ENCODE peak calls at places on chromosome 4, in seven cellular contexts. B is cardiac muscle cell; G is effector memory CD4-positive, alpha-beta T cell; R is spleen; D is body of pancreas; N is aorta; V is breast epithelium. W is an unnamed sample.

GRCh38 chr4:173878701-173879100 is 348.7 kb upstream of the HAND2 start:
- DNase-seq in B (peak; percentile 88), G (no peak), R (no peak), D (peak; percentile 19), N (peak; percentile 43), V (no peak), W (no peak)

GRCh38 chr4:15042529-15043167 is 40.4 kb downstream of the CPEB2 start:
- DNase-seq in B (peak; percentile 19), G (no peak), R (no peak), D (no peak), N (no peak), V (no peak), W (peak; percentile 26)

GRCh38 chr4:15378055-15378454 is 49.8 kb upstream of the C1QTNF7 start:
- DNase-seq in B (peak; percentile 40), G (no peak), R (no peak), D (no peak), N (no peak), V (no peak), W (peak; percentile 89)

GRCh38 chr4:86033171-86033570 is 326.7 kb downstream of the MAPK10 start:
- DNase-seq in B (peak; percentile 94), G (no peak), R (no peak), D (peak; percentile 35), N (peak; percentile 73), V (peak; percentile 61), W (no peak)

GRCh38 chr4:26132858-26133257 is 188.0 kb upstream of the RBPJ start:
- DNase-seq in B (no peak), G (no peak), R (no peak), D (no peak), N (no peak), V (no peak), W (no peak)

GRCh38 chr4:123746981-123747380 is 350.4 kb downstream of the SPRY1 start:
- DNase-seq in B (peak; percentile 74), G (no peak), R (no peak), D (no peak), N (no peak), V (no peak), W (no peak)

GRCh38 chr4:148481644-148482043 is 39.4 kb upstream of the NR3C2 start:
- DNase-seq in B (no peak), G (no peak), R (no peak), D (no peak), N (no peak), V (no peak), W (no peak)

GRCh38 chr4:140609548-140610425 is 41.0 kb upstream of the UCP1 start:
- DNase-seq in B (peak; percentile 64), G (no peak), R (no peak), D (no peak), N (no peak), V (no peak), W (peak; percentile 51)

GRCh38 chr4:7384929-7385890 is 49.5 kb downstream of the PSAPL1 start:
- DNase-seq in B (no peak), G (no peak), R (peak; percentile 44), D (no peak), N (peak; percentile 20), V (peak; percentile 7), W (no peak)

GRCh38 chr4:5037553-5038551 is 13.4 kb upstream of the STK32B start:
- DNase-seq in B (peak; percentile 91), G (no peak), R (no peak), D (peak; percentile 51), N (no peak), V (no peak), W (peak; percentile 92)

GRCh38 chr4:181008164-181008563 is 1235.0 kb upstream of the TENM3 start:
- DNase-seq in B (no peak), G (no peak), R (no peak), D (no peak), N (no peak), V (no peak), W (no peak)

GRCh38 chr4:14336656-14337055 is 665.6 kb upstream of the CPEB2 start:
- DNase-seq in B (no peak), G (no peak), R (no peak), D (no peak), N (no peak), V (no peak), W (peak; percentile 71)

GRCh38 chr4:36053931-36054330 is 190.4 kb downstream of the ARAP2 start:
- DNase-seq in B (no peak), G (no peak), R (no peak), D (no peak), N (no peak), V (no peak), W (no peak)

GRCh38 chr4:100082852-100083251 is 107.4 kb downstream of the DDIT4L start:
- DNase-seq in B (no peak), G (no peak), R (no peak), D (no peak), N (no peak), V (no peak), W (no peak)

GRCh38 chr4:136009258-136009832 is 1522.9 kb downstream of the PCDH18 start:
- DNase-seq in B (no peak), G (no peak), R (no peak), D (no peak), N (no peak), V (no peak), W (no peak)

GRCh38 chr4:112152496-112152895 is 7.2 kb downstream of the FAM241A start:
- DNase-seq in B (no peak), G (no peak), R (no peak), D (no peak), N (no peak), V (no peak), W (no peak)

GRCh38 chr4:184400375-184400870 is 73.9 kb downstream of the IRF2 start:
- DNase-seq in B (peak; percentile 93), G (no peak), R (no peak), D (peak; percentile 30), N (peak; percentile 71), V (no peak), W (peak; percentile 95)

GRCh38 chr4:8044699-8045098 is 105.0 kb upstream of the AFAP1 start:
- DNase-seq in B (no peak), G (no peak), R (no peak), D (peak; percentile 51), N (no peak), V (no peak), W (no peak)

GRCh38 chr4:74547042-74547441 is 102.1 kb downstream of the AREG start:
- DNase-seq in B (no peak), G (no peak), R (no peak), D (no peak), N (no peak), V (no peak), W (peak; percentile 77)

GRCh38 chr4:123599061-123599919 is 202.7 kb downstream of the SPRY1 start:
- DNase-seq in B (peak; percentile 91), G (no peak), R (no peak), D (peak; percentile 20), N (no peak), V (no peak), W (peak; percentile 82)

GRCh38 chr4:129358571-129358970 is 262.6 kb downstream of the C4orf33 start:
- DNase-seq in B (peak; percentile 83), G (no peak), R (no peak), D (no peak), N (no peak), V (no peak), W (peak; percentile 75)

GRCh38 chr4:31674313-31674947 is 954.3 kb downstream of the PCDH7 start:
- DNase-seq in B (peak; percentile 35), G (no peak), R (no peak), D (peak; percentile 3), N (no peak), V (no peak), W (peak; percentile 43)

GRCh38 chr4:65599335-65599734 is 71.0 kb downstream of the EPHA5 start:
- DNase-seq in B (no peak), G (no peak), R (no peak), D (no peak), N (no peak), V (no peak), W (peak; percentile 70)

GRCh38 chr4:145299380-145300076 is 119.1 kb upstream of the OTUD4 start:
- DNase-seq in B (peak; percentile 63), G (no peak), R (no peak), D (no peak), N (no peak), V (no peak), W (peak; percentile 73)

DNA sequence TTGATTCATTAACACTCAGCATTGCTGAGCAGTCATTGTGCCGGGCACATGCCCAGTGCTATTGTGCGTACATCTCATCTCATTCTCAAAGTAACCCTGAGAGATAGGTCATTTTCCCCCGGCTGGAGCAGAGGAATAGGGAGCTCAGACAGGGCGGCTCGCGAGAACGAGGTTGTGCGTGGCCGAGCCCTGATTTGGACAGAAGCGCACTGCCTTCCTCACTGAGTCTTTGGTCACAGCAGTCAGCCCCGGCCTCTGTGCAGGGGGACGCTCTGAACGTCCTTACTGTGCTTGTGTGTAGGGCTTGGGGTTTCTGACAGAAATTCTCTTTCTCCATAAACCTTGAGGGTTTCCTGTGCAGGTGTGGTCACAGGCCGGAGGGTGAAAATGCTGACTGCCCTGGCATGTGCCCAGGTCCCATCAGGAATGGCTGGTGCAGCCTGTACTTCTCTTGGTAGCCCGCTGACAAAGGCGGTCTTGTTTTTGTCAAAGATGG is 39.5 kb downstream of the NOP14 start:
- DNase-seq in B (no peak), G (no peak), R (peak; percentile 67), D (no peak), N (peak; percentile 29), V (no peak), W (no peak)
- H3K36me3 ChIP-seq in B (peaks cover 18% of the 10 kb centered on the region), G (peaks cover 51% of the 10 kb centered on the region), R (peaks cover 46% of the 10 kb centered on the region), D (no peaks in the 10 kb centered on the region), N (peaks cover 1% of the 10 kb centered on the region), V (peaks cover 5% of the 10 kb centered on the region), W (peaks cover 23% of the 10 kb centered on the region)

DNA sequence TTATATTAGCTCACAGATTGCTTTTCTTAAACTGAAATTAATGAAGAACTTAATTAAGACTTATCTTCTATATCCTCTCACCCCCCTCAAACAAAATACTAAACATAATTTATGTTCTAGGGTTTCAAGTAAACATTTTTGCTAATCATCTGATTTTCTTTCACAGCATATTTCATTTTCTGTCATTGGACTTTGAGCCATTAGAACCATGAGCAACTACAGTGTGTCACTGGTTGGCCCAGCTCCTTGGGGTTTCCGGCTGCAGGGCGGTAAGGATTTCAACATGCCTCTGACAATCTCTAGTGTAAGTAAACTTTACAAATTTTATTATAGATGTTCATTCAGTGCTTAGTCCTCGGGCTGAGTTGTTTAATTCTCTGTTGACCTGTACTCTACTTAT is 3.3 kb downstream of the PDLIM5 start:
- DNase-seq in B (peak; percentile 90), G (no peak), R (no peak), D (peak; percentile 90), N (peak; percentile 85), V (peak; percentile 67), W (peak; percentile 70)
- H3K4me3 ChIP-seq in B (peak overlapping the region; percentile 94), G (no peak overlapping the region), R (no peak overlapping the region), D (no peak overlapping the region), N (peak overlapping the region; percentile 21), V (no peak overlapping the region), W (no peak overlapping the region)

GRCh38 chr4:183272384-183272783 is 47.7 kb downstream of the CLDN22 start:
- DNase-seq in B (no peak), G (no peak), R (no peak), D (no peak), N (no peak), V (no peak), W (no peak)
- H3K36me3 ChIP-seq in B (peaks cover 32% of the 10 kb centered on the region), G (no peaks in the 10 kb centered on the region), R (no peaks in the 10 kb centered on the region), D (peaks cover 6% of the 10 kb centered on the region), N (peaks cover 6% of the 10 kb centered on the region), V (peaks cover 5% of the 10 kb centered on the region), W (peaks cover 2% of the 10 kb centered on the region)

DNA sequence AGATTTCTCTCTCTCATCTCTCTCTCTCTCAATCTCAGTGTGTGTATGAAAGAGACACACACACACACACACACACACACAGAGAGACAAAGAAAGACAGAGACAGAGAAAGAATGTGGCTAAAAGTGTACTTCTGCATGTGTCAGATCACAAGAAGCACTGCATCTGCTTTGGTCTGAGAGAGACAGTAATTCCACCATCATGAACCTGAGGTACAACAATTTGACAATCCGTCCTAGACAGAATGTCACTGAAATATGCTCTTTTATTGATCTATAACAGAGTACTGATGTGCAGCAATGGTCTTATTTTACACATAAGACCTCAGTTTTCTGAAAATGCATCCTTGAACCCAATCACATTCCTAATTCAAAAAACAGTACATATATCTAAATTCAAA is 576.2 kb upstream of the SMIM31 start:
- DNase-seq in B (no peak), G (no peak), R (no peak), D (no peak), N (no peak), V (no peak), W (no peak)
- H3K4me3 ChIP-seq in B (no peak overlapping the region), G (no peak overlapping the region), R (no peak overlapping the region), D (no peak overlapping the region), N (no peak overlapping the region), V (no peak overlapping the region), W (no peak overlapping the region)